ENCODE peak calls at places on chromosomes 5 and 9, in ten cellular contexts. K, Y, R, E, J, W, M, Q, X and D are unnamed samples.

GRCh38 chr5:132915681-132916080 is 42.2 kb downstream of the LEAP2 start:
- DNase-seq in K (no peak), Y (no peak), R (no peak), E (no peak), J (no peak), W (no peak), M (no peak), Q (no peak), X (no peak), D (no peak)

GRCh38 chr5:108983456-108984092 is 235.9 kb downstream of the FER start:
- DNase-seq in K (no peak), Y (no peak), R (no peak), E (no peak), J (no peak), W (no peak), M (no peak), Q (no peak), X (no peak), D (no peak)

GRCh38 chr5:83744851-83745250 is 24.2 kb upstream of the HAPLN1 start:
- DNase-seq in K (no peak), Y (no peak), R (no peak), E (no peak), J (no peak), W (no peak), M (no peak), Q (no peak), X (no peak), D (no peak)

GRCh38 chr9:14400658-14400995 is 86.7 kb upstream of the NFIB start:
- DNase-seq in K (peak), Y (no peak), R (peak), E (peak), J (peak), W (no peak), M (peak), Q (no peak), X (peak), D (peak)

GRCh38 chr9:114849450-114849849 is 43.6 kb upstream of the TNFSF15 start:
- DNase-seq in K (no peak), Y (no peak), R (no peak), E (no peak), J (no peak), W (no peak), M (no peak), Q (no peak), X (no peak), D (no peak)

GRCh38 chr9:108468364-108468763 is 387.4 kb downstream of the ACTL7B start:
- DNase-seq in K (no peak), Y (no peak), R (no peak), E (no peak), J (no peak), W (no peak), M (no peak), Q (no peak), X (no peak), D (peak)

GRCh38 chr5:95857185-95857945 is 34.8 kb upstream of the GLRX start:
- DNase-seq in K (peak), Y (peak), R (peak), E (peak), J (peak), W (no peak), M (peak), Q (no peak), X (peak), D (peak)

GRCh38 chr9:124321935-124322334 is 64.2 kb downstream of the NEK6 start:
- DNase-seq in K (no peak), Y (no peak), R (no peak), E (no peak), J (no peak), W (no peak), M (no peak), Q (no peak), X (no peak), D (no peak)

GRCh38 chr5:61089351-61089750 is 72.9 kb downstream of the SMIM15 start:
- DNase-seq in K (no peak), Y (no peak), R (no peak), E (no peak), J (no peak), W (no peak), M (no peak), Q (no peak), X (no peak), D (no peak)

GRCh38 chr5:169641253-169641652 is 4.2 kb downstream of the DOCK2 start:
- DNase-seq in K (no peak), Y (no peak), R (no peak), E (no peak), J (no peak), W (no peak), M (no peak), Q (no peak), X (no peak), D (no peak)

GRCh38 chr9:93541581-93542349 is 34.6 kb upstream of the PHF2 start:
- DNase-seq in K (no peak), Y (no peak), R (no peak), E (no peak), J (no peak), W (no peak), M (no peak), Q (no peak), X (no peak), D (no peak)

GRCh38 chr5:102792705-102793104 is 37.6 kb downstream of the PAM start:
- DNase-seq in K (no peak), Y (no peak), R (no peak), E (no peak), J (no peak), W (no peak), M (no peak), Q (no peak), X (no peak), D (no peak)

GRCh38 chr5:68215888-68216736 is 556 bp downstream of the PIK3R1 start:
- DNase-seq in K (peak), Y (peak), R (peak), E (peak), J (no peak), W (peak), M (peak), Q (peak), X (peak), D (peak)

GRCh38 chr5:160421625-160422258 is at the start of gene PTTG1:
- DNase-seq in K (peak), Y (peak), R (peak), E (peak), J (peak), W (peak), M (peak), Q (peak), X (peak), D (peak)

GRCh38 chr5:180632768-180633167 is 16.6 kb downstream of the FLT4 start:
- DNase-seq in K (no peak), Y (no peak), R (no peak), E (peak), J (peak), W (no peak), M (no peak), Q (no peak), X (peak), D (no peak)

GRCh38 chr9:6413365-6414263 is 615 bp downstream of the UHRF2 start:
- DNase-seq in K (peak), Y (no peak), R (peak), E (no peak), J (no peak), W (peak), M (no peak), Q (no peak), X (no peak), D (peak)

GRCh38 chr5:38621331-38621730 is 64.9 kb upstream of the LIFR start:
- DNase-seq in K (no peak), Y (no peak), R (no peak), E (no peak), J (no peak), W (no peak), M (no peak), Q (no peak), X (no peak), D (no peak)

GRCh38 chr9:12813960-12814876 is 39.4 kb downstream of the LURAP1L start:
- DNase-seq in K (no peak), Y (no peak), R (peak), E (peak), J (peak), W (peak), M (peak), Q (no peak), X (peak), D (peak)

GRCh38 chr9:132717326-132717945 is 47.2 kb downstream of the GTF3C4 start:
- DNase-seq in K (no peak), Y (no peak), R (no peak), E (no peak), J (no peak), W (no peak), M (peak), Q (no peak), X (no peak), D (no peak)

GRCh38 chr9:132723809-132724208 is 53.5 kb downstream of the GTF3C4 start:
- DNase-seq in K (no peak), Y (no peak), R (no peak), E (no peak), J (no peak), W (no peak), M (no peak), Q (no peak), X (no peak), D (no peak)

GRCh38 chr9:132722564-132723065 is 52.4 kb downstream of the GTF3C4 start:
- DNase-seq in K (no peak), Y (no peak), R (no peak), E (no peak), J (no peak), W (no peak), M (no peak), Q (no peak), X (no peak), D (no peak)

GRCh38 chr9:132725306-132725705 is 55.0 kb downstream of the GTF3C4 start:
- DNase-seq in K (no peak), Y (no peak), R (no peak), E (no peak), J (no peak), W (no peak), M (no peak), Q (no peak), X (no peak), D (no peak)

DNA sequence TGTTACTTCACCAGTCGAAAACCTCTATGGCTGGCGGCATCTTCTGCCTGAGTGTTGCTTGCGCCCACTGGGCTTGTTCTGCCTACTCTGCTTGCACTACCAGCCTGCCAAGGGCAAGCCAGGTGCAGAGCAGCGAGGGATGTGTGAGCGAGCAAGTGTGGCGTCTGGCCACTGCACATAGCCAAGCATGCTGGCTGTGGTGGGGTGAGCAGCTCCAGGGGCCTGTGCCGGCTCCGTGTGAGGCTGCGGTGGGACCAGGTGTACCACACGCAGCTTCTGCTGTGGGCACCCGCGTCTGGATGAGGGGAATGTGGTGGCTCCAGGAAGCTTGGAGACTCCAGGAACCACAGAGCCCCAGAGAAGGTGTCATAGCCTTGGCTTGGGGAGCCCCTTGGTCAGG is 51.4 kb downstream of the GTF3C4 start:
- DNase-seq in K (no peak), Y (no peak), R (no peak), E (no peak), J (no peak), W (no peak), M (no peak), Q (no peak), X (no peak), D (no peak)
- TF ChIP-seq POLR2A in K (no peak), Y (no peak), R (no peak), E (no peak), J (no peak), W (no peak), M (no peak), Q (no peak), X (no peak), D (no peak)

GRCh38 chr5:78527925-78528324 is 120.6 kb downstream of the LHFPL2 start:
- DNase-seq in K (no peak), Y (no peak), R (no peak), E (no peak), J (no peak), W (no peak), M (no peak), Q (no peak), X (no peak), D (no peak)
- H3K27ac ChIP-seq in K (peak), Y (peak), R (peak), E (peak), J (peak), W (no peak), M (peak), Q (peak), X (peak), D (peak)

DNA sequence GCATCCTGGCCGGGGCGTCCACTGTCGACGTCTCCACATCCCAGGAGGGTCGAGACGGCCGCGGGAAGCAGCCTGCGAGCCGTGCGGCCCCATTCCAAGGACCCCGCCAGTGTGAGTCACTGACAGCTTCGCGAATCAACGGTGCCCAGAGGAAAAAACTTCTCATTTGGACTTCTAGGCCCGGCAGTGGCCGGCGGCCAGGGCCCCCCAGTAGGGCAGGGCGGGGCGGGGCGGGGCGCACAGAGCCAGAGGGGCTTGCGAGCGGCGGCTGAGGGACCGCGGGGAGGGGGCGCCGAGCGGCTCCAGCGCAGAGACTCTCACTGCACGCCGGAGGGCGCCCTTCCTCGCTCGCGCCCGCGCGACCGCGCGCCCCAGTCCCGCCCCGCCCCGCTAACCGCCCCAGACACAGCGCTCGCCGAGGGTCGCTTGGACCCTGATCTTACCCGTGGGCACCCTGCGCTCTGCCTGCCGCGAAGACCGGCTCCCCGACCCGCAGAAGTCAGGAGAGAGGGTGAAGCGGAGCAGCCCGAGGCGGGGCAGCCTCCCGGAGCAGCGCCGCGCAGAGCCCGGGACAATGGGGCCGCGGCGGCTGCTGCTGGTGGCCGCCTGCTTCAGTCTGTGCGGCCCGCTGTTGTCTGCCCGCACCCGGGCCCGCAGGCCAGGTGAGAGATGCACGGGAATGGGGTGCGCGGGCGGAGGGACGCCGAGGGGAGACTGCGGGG is at the start of gene F2R:
- DNase-seq in K (peak), Y (no peak), R (peak), E (peak), J (peak), W (peak), M (no peak), Q (no peak), X (no peak), D (peak)
- TF ChIP-seq POLR2A in K (no peak), Y (no peak), R (no peak), E (no peak), J (no peak), W (no peak), M (no peak), Q (peak), X (no peak), D (no peak)

DNA sequence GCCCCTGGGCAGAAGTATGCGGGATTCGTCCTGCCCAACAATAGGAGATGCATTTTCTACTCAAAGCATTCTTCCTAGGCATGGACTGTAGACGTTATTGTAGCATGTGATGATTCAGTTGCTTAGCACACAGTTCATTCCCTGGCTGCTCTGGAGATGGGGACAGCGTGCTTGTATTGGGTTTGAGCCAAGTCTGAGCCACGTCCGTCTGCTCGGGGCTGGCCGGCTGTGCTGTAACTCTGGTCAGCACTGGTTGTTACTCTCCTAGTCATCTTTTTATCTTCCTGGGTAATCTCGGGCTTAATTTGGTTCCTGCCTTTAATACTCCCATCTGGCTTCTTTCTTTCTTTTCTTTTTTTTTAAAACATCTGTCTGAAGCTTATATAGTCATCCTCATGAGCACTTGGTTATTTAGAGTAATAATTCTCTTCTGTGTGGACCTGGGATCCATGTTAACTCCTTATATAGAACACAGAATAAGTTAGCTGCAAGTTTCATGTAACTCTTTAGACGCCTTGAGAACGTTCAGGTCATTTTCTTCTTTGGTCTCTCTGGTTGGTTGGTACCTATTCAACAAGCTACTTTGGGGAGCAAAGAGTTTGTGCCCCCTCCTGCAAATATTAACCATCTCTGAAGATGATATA is 118.8 kb upstream of the RPS23 start:
- DNase-seq in K (peak), Y (peak), R (peak), E (peak), J (peak), W (peak), M (no peak), Q (no peak), X (peak), D (peak)
- H3K27ac ChIP-seq in K (no peak), Y (no peak), R (no peak), E (peak), J (no peak), W (no peak), M (no peak), Q (no peak), X (no peak), D (no peak)

DNA sequence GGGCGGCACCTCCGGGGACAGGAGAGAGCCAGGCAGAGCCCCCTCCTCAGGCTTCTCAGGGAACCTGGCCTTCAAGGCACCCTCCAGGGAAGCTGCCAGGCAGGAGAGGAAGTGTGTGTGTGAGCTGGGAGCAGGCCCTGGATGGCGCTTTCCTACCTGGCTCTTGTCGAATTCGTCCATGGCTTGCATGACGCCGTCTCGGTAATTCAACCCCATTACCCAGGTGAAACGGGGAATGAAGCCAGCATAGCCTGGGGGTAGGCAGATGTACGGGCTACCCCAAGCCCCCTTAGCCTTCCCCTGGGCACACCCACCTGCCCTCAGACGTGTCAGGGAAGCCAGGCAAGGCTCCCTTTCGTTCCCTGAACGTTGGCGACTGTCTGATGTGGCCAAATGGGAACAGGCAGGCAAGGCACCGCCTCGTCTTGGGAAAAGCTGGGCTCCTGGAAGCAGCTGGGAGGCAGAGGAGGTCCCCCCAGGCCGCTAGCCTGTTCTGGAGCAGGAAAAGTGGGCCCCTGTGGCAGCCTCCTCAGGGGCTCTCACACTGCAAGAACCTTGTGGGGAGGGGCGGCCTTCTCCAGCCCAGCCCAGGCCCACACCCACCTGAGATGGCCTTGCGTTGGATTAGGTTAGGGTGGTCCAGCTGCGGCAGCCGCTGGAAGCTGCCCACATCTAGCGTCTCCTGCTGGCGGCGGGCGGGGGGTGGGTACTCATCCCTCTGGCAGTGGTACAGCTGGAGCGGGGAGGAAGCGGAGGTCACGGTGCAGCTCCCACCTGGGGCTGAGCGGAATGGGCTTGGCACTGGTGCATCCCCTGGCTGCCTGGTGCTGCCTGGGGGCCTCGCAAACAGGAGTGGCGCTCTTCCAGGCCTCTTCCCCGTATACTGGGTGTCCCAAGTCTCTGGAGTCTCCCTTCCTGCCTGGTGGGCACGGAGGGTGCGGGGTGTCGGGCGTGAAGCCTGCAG is 3.7 kb downstream of the TUBB4B start:
- DNase-seq in K (no peak), Y (no peak), R (no peak), E (no peak), J (no peak), W (no peak), M (no peak), Q (no peak), X (no peak), D (no peak)
- TF ChIP-seq POLR2A in K (no peak), Y (no peak), R (no peak), E (no peak), J (no peak), W (no peak), M (no peak), Q (no peak), X (no peak), D (no peak)

DNA sequence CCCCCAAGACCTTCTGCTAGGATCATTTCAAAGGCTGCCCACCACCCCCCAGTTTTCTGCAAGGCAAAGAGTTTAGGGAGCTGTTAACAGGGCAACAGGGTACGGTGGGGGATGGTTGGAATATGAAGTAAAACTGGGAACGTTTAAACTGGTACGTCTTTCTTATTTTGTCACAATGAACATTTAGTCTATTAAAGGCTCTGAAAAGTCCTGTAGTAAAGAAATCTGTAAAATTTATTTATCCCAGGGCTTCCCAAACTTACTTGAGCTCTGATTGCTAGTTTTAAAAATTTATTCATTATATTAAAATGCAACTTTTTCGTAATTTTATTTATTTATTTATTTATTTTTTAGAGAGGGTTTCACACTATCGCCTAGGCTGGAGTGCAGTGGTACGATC is 62.0 kb downstream of the USP20 start:
- DNase-seq in K (no peak), Y (no peak), R (no peak), E (no peak), J (no peak), W (no peak), M (no peak), Q (no peak), X (no peak), D (no peak)
- H3K27ac ChIP-seq in K (no peak), Y (no peak), R (no peak), E (no peak), J (no peak), W (no peak), M (no peak), Q (no peak), X (no peak), D (no peak)

GRCh38 chr9:129174102-129174723 is 3.8 kb downstream of the IER5L start:
- DNase-seq in K (peak), Y (peak), R (peak), E (peak), J (peak), W (peak), M (peak), Q (peak), X (peak), D (peak)
- TF ChIP-seq POLR2A in K (peak), Y (no peak), R (no peak), E (no peak), J (peak), W (peak), M (no peak), Q (peak), X (no peak), D (peak)